ENCODE peak calls at places on chromosomes 3 and 15, in seven cellular contexts. J, C, N, M, S, W and T are unnamed samples.

GRCh38 chr3:45407634-45408033 is 19.3 kb downstream of the LARS2 start:
- DNase-seq in J (no peak), C (no peak), N (no peak), M (no peak), S (no peak), W (no peak), T (no peak)

GRCh38 chr3:38219609-38220197 is 45.9 kb upstream of the SLC22A13 start:
- DNase-seq in J (no peak), C (no peak), N (no peak), M (no peak), S (no peak), W (no peak), T (no peak)

GRCh38 chr3:171559586-171559985 is 99.4 kb upstream of the TNIK start:
- DNase-seq in J (no peak), C (no peak), N (no peak), M (no peak), S (no peak), W (no peak), T (no peak)

GRCh38 chr3:7964899-7965298 is 536.7 kb upstream of the LMCD1 start:
- DNase-seq in J (no peak), C (no peak), N (no peak), M (no peak), S (no peak), W (no peak), T (no peak)

GRCh38 chr3:45985532-45986302 is 9.9 kb downstream of the FYCO1 start:
- DNase-seq in J (no peak), C (no peak), N (no peak), M (no peak), S (no peak), W (no peak), T (no peak)

GRCh38 chr3:44648564-44649229 is at the start of gene ZNF35:
- DNase-seq in J (peak; percentile 92), C (peak; percentile 85), N (peak; percentile 15), M (no peak), S (peak; percentile 80), W (no peak), T (no peak)

GRCh38 chr3:403826-404225 is 207.3 kb downstream of the CHL1 start:
- DNase-seq in J (no peak), C (no peak), N (no peak), M (no peak), S (no peak), W (no peak), T (no peak)

GRCh38 chr3:170804095-170804494 is 65.9 kb downstream of the RPL22L1 start:
- DNase-seq in J (no peak), C (no peak), N (no peak), M (no peak), S (no peak), W (no peak), T (no peak)

GRCh38 chr3:196492080-196492479 is 11.5 kb downstream of the RNF168 start:
- DNase-seq in J (no peak), C (no peak), N (no peak), M (no peak), S (no peak), W (no peak), T (no peak)

GRCh38 chr3:151362798-151363197 is 21.8 kb downstream of the P2RY12 start:
- DNase-seq in J (no peak), C (no peak), N (no peak), M (no peak), S (no peak), W (no peak), T (no peak)

GRCh38 chr3:142896201-142896755 is 7.4 kb upstream of the PCOLCE2 start:
- DNase-seq in J (peak; percentile 85), C (no peak), N (no peak), M (no peak), S (no peak), W (no peak), T (no peak)

GRCh38 chr15:94206463-94207167 is 24.7 kb upstream of the MCTP2 start:
- DNase-seq in J (peak; percentile 68), C (no peak), N (no peak), M (no peak), S (no peak), W (no peak), T (no peak)

GRCh38 chr3:67876261-67876660 is 221.8 kb upstream of the SUCLG2 start:
- DNase-seq in J (no peak), C (no peak), N (no peak), M (no peak), S (no peak), W (no peak), T (no peak)

GRCh38 chr15:59147666-59148065 is 42.7 kb downstream of the CCNB2 start:
- DNase-seq in J (no peak), C (no peak), N (no peak), M (no peak), S (no peak), W (no peak), T (no peak)

GRCh38 chr3:186901135-186901734 is 29.1 kb upstream of the ST6GAL1 start:
- DNase-seq in J (peak; percentile 16), C (no peak), N (no peak), M (no peak), S (no peak), W (no peak), T (no peak)

GRCh38 chr15:58549013-58549779 is 117.4 kb downstream of the LIPC start:
- DNase-seq in J (no peak), C (no peak), N (no peak), M (no peak), S (no peak), W (no peak), T (peak; percentile 31)

GRCh38 chr15:78000089-78000926 is 77.2 kb downstream of the TBC1D2B start:
- DNase-seq in J (peak; percentile 51), C (peak; percentile 30), N (peak; percentile 50), M (peak; percentile 61), S (peak; percentile 69), W (peak; percentile 72), T (no peak)

GRCh38 chr3:184505053-184505452 is 56.5 kb upstream of the EPHB3 start:
- DNase-seq in J (no peak), C (no peak), N (no peak), M (no peak), S (no peak), W (no peak), T (no peak)

GRCh38 chr15:74402873-74403589 is 30.7 kb downstream of the SEMA7A start:
- DNase-seq in J (no peak), C (no peak), N (peak; percentile 69), M (peak; percentile 28), S (no peak), W (peak; percentile 45), T (no peak)

GRCh38 chr3:43768594-43768993 is 77.9 kb downstream of the ABHD5 start:
- DNase-seq in J (no peak), C (no peak), N (no peak), M (no peak), S (no peak), W (no peak), T (no peak)

GRCh38 chr3:85075663-85076062 is 116.9 kb downstream of the CADM2 start:
- DNase-seq in J (no peak), C (no peak), N (no peak), M (no peak), S (no peak), W (no peak), T (no peak)

GRCh38 chr3:155745795-155746550 is 1.1 kb upstream of the PLCH1 start:
- DNase-seq in J (peak; percentile 50), C (peak; percentile 24), N (no peak), M (no peak), S (peak; percentile 54), W (no peak), T (no peak)

GRCh38 chr3:155252535-155252934 is 40.9 kb downstream of the STRIT1 start:
- DNase-seq in J (no peak), C (no peak), N (no peak), M (no peak), S (no peak), W (no peak), T (no peak)

GRCh38 chr15:34501131-34501530 is 63.5 kb upstream of the GOLGA8A start:
- DNase-seq in J (peak; percentile 22), C (no peak), N (no peak), M (no peak), S (no peak), W (no peak), T (no peak)

GRCh38 chr3:121414924-121415323 is 130.9 kb downstream of the POLQ start:
- DNase-seq in J (no peak), C (no peak), N (no peak), M (no peak), S (no peak), W (no peak), T (no peak)

GRCh38 chr3:16369247-16369646 is 104.2 kb downstream of the OXNAD1 start:
- DNase-seq in J (peak; percentile 59), C (no peak), N (no peak), M (no peak), S (no peak), W (no peak), T (no peak)

GRCh38 chr15:42144841-42145375 is 11.5 kb downstream of the PLA2G4F start:
- DNase-seq in J (no peak), C (no peak), N (no peak), M (no peak), S (no peak), W (no peak), T (no peak)

GRCh38 chr3:69866988-69867720 is 127.9 kb downstream of the MITF start:
- DNase-seq in J (peak; percentile 60), C (no peak), N (no peak), M (no peak), S (no peak), W (no peak), T (no peak)

GRCh38 chr15:57610130-57610529 is 18.4 kb downstream of the MYZAP start:
- DNase-seq in J (peak; percentile 67), C (no peak), N (no peak), M (no peak), S (peak; percentile 19), W (no peak), T (peak; percentile 92)

GRCh38 chr3:99503350-99503749 is 135.0 kb upstream of the COL8A1 start:
- DNase-seq in J (peak; percentile 20), C (no peak), N (no peak), M (no peak), S (no peak), W (no peak), T (no peak)

GRCh38 chr3:175526191-175526590 is 667.1 kb downstream of the NAALADL2 start:
- DNase-seq in J (peak; percentile 13), C (no peak), N (no peak), M (no peak), S (no peak), W (no peak), T (no peak)

GRCh38 chr15:90667063-90667754 is 49.9 kb upstream of the BLM start:
- DNase-seq in J (no peak), C (no peak), N (no peak), M (no peak), S (no peak), W (no peak), T (no peak)

GRCh38 chr3:189914799-189915198 is 205.9 kb downstream of the P3H2 start:
- DNase-seq in J (peak; percentile 95), C (no peak), N (no peak), M (no peak), S (no peak), W (no peak), T (no peak)

GRCh38 chr3:3127432-3128010 is 781 bp downstream of the TRNT1 start:
- DNase-seq in J (peak; percentile 18), C (no peak), N (no peak), M (no peak), S (no peak), W (no peak), T (no peak)

GRCh38 chr15:51267714-51268105 is 70.7 kb downstream of the CYP19A1 start:
- DNase-seq in J (no peak), C (no peak), N (no peak), M (no peak), S (peak; percentile 14), W (peak; percentile 0), T (no peak)

GRCh38 chr15:101488300-101489164 is 975 bp downstream of the PCSK6 start:
- DNase-seq in J (no peak), C (no peak), N (no peak), M (no peak), S (peak; percentile 68), W (no peak), T (no peak)

GRCh38 chr3:152258448-152259302 is 10.1 kb upstream of the MBNL1 start:
- DNase-seq in J (peak; percentile 98), C (no peak), N (no peak), M (no peak), S (no peak), W (peak; percentile 41), T (no peak)

GRCh38 chr15:68386587-68387287 is 45.2 kb downstream of the ITGA11 start:
- DNase-seq in J (no peak), C (no peak), N (no peak), M (no peak), S (no peak), W (no peak), T (no peak)